ENCODE peak calls at places on chromosomes 4 and X, in five cellular contexts. One of them, this sample, is unnamed.

GRCh38 chr4:26441110-26441509 is 49.2 kb downstream of the CCKAR start:
- DNase-seq in RPMI8226: no peak
- DNase-seq in ascending aorta: no peak
- DNase-seq in pancreas: peak
- DNase-seq in left cardiac atrium: no peak
- DNase-seq in this sample: peak

GRCh38 chr4:14888790-14889189 is 113.5 kb upstream of the CPEB2 start:
- DNase-seq in RPMI8226: no peak
- DNase-seq in ascending aorta: no peak
- DNase-seq in pancreas: no peak
- DNase-seq in left cardiac atrium: no peak
- DNase-seq in this sample: no peak

GRCh38 chr4:147546341-147546740 is 65.4 kb downstream of the EDNRA start:
- DNase-seq in RPMI8226: no peak
- DNase-seq in ascending aorta: peak
- DNase-seq in pancreas: no peak
- DNase-seq in left cardiac atrium: no peak
- DNase-seq in this sample: no peak

GRCh38 chr4:44446191-44446590 is 2.4 kb downstream of the KCTD8 start:
- DNase-seq in RPMI8226: no peak
- DNase-seq in ascending aorta: no peak
- DNase-seq in pancreas: no peak
- DNase-seq in left cardiac atrium: no peak
- DNase-seq in this sample: no peak

GRCh38 chr4:124334119-124334518 is 378.4 kb downstream of the ANKRD50 start:
- DNase-seq in RPMI8226: peak
- DNase-seq in ascending aorta: no peak
- DNase-seq in pancreas: no peak
- DNase-seq in left cardiac atrium: no peak
- DNase-seq in this sample: peak

GRCh38 chrX:75784689-75785491 is at the start of gene MAGEE2:
- DNase-seq in RPMI8226: no peak
- DNase-seq in ascending aorta: no peak
- DNase-seq in pancreas: no peak
- DNase-seq in left cardiac atrium: peak
- DNase-seq in this sample: peak

GRCh38 chr4:157521916-157522315 is 301.4 kb downstream of the GRIA2 start:
- DNase-seq in RPMI8226: no peak
- DNase-seq in ascending aorta: no peak
- DNase-seq in pancreas: no peak
- DNase-seq in left cardiac atrium: no peak
- DNase-seq in this sample: no peak

GRCh38 chr4:121237069-121237399 is 72.9 kb upstream of the TNIP3 start:
- DNase-seq in RPMI8226: no peak
- DNase-seq in ascending aorta: no peak
- DNase-seq in pancreas: no peak
- DNase-seq in left cardiac atrium: no peak
- DNase-seq in this sample: no peak

GRCh38 chrX:20028588-20028987 is 37.7 kb upstream of the BCLAF3 start:
- DNase-seq in RPMI8226: no peak
- DNase-seq in ascending aorta: no peak
- DNase-seq in pancreas: no peak
- DNase-seq in left cardiac atrium: no peak
- DNase-seq in this sample: no peak

GRCh38 chr4:74805601-74806000 is 11.3 kb upstream of the BTC start:
- DNase-seq in RPMI8226: no peak
- DNase-seq in ascending aorta: no peak
- DNase-seq in pancreas: no peak
- DNase-seq in left cardiac atrium: no peak
- DNase-seq in this sample: no peak

GRCh38 chr4:84502955-84503373 is 3.9 kb upstream of the NKX6-1 start:
- DNase-seq in RPMI8226: no peak
- DNase-seq in ascending aorta: no peak
- DNase-seq in pancreas: no peak
- DNase-seq in left cardiac atrium: no peak
- DNase-seq in this sample: no peak

GRCh38 chr4:680931-681645 is 6.7 kb downstream of the MYL5 start:
- DNase-seq in RPMI8226: no peak
- DNase-seq in ascending aorta: no peak
- DNase-seq in pancreas: no peak
- DNase-seq in left cardiac atrium: peak
- DNase-seq in this sample: peak

GRCh38 chrX:68894513-68895338 is 65.9 kb downstream of the EFNB1 start:
- DNase-seq in RPMI8226: peak
- DNase-seq in ascending aorta: peak
- DNase-seq in pancreas: peak
- DNase-seq in left cardiac atrium: peak
- DNase-seq in this sample: peak

GRCh38 chr4:89781321-89781720 is 55.6 kb downstream of the SNCA start:
- DNase-seq in RPMI8226: no peak
- DNase-seq in ascending aorta: no peak
- DNase-seq in pancreas: no peak
- DNase-seq in left cardiac atrium: no peak
- DNase-seq in this sample: no peak

GRCh38 chrX:49838374-49838773 is 9.3 kb downstream of the PAGE4 start:
- DNase-seq in RPMI8226: peak
- DNase-seq in ascending aorta: no peak
- DNase-seq in pancreas: no peak
- DNase-seq in left cardiac atrium: no peak
- DNase-seq in this sample: peak

GRCh38 chr4:110663206-110663605 is 40.3 kb upstream of the PITX2 start:
- DNase-seq in RPMI8226: no peak
- DNase-seq in ascending aorta: no peak
- DNase-seq in pancreas: no peak
- DNase-seq in left cardiac atrium: no peak
- DNase-seq in this sample: no peak

GRCh38 chr4:52051615-52052474 is 741 bp downstream of the SPATA18 start:
- DNase-seq in RPMI8226: no peak
- DNase-seq in ascending aorta: peak
- DNase-seq in pancreas: peak
- DNase-seq in left cardiac atrium: peak
- DNase-seq in this sample: peak

GRCh38 chr4:74023709-74024108 is 14.8 kb downstream of the CXCL3 start:
- DNase-seq in RPMI8226: no peak
- DNase-seq in ascending aorta: no peak
- DNase-seq in pancreas: no peak
- DNase-seq in left cardiac atrium: no peak
- DNase-seq in this sample: no peak

GRCh38 chrX:7706032-7706431 is 136.9 kb upstream of the VCX start:
- DNase-seq in RPMI8226: no peak
- DNase-seq in ascending aorta: no peak
- DNase-seq in pancreas: no peak
- DNase-seq in left cardiac atrium: no peak
- DNase-seq in this sample: no peak

GRCh38 chrX:19990225-19990518 is 689 bp downstream of the BCLAF3 start:
- DNase-seq in RPMI8226: no peak
- DNase-seq in ascending aorta: no peak
- DNase-seq in pancreas: no peak
- DNase-seq in left cardiac atrium: peak
- DNase-seq in this sample: no peak

GRCh38 chr4:185235480-185236154 is 26.2 kb downstream of the SNX25 start:
- DNase-seq in RPMI8226: no peak
- DNase-seq in ascending aorta: no peak
- DNase-seq in pancreas: no peak
- DNase-seq in left cardiac atrium: no peak
- DNase-seq in this sample: no peak

GRCh38 chrX:2819345-2820130 is 9.2 kb upstream of the GYG2 start:
- DNase-seq in RPMI8226: peak
- DNase-seq in ascending aorta: no peak
- DNase-seq in pancreas: no peak
- DNase-seq in left cardiac atrium: no peak
- DNase-seq in this sample: no peak

GRCh38 chrX:3520987-3521875 is 174.8 kb upstream of the MXRA5 start:
- DNase-seq in RPMI8226: no peak
- DNase-seq in ascending aorta: no peak
- DNase-seq in pancreas: no peak
- DNase-seq in left cardiac atrium: no peak
- DNase-seq in this sample: peak

GRCh38 chrX:141314441-141314840 is 72.1 kb upstream of the SPANXC start:
- DNase-seq in RPMI8226: no peak
- DNase-seq in ascending aorta: no peak
- DNase-seq in pancreas: no peak
- DNase-seq in left cardiac atrium: no peak
- DNase-seq in this sample: no peak

GRCh38 chrX:69155786-69156520 is 9.3 kb downstream of the PJA1 start:
- DNase-seq in RPMI8226: no peak
- DNase-seq in ascending aorta: peak
- DNase-seq in pancreas: no peak
- DNase-seq in left cardiac atrium: no peak
- DNase-seq in this sample: no peak

GRCh38 chrX:51893931-51894696 is 691 bp downstream of the MAGED1 start:
- DNase-seq in RPMI8226: no peak
- DNase-seq in ascending aorta: peak
- DNase-seq in pancreas: peak
- DNase-seq in left cardiac atrium: peak
- DNase-seq in this sample: peak

GRCh38 chr4:128863314-128864075 is 54.0 kb downstream of the JADE1 start:
- DNase-seq in RPMI8226: peak
- DNase-seq in ascending aorta: peak
- DNase-seq in pancreas: peak
- DNase-seq in left cardiac atrium: peak
- DNase-seq in this sample: peak

GRCh38 chr4:1248262-1249147 is at the start of gene CTBP1:
- DNase-seq in RPMI8226: peak
- DNase-seq in ascending aorta: peak
- DNase-seq in pancreas: peak
- DNase-seq in left cardiac atrium: peak
- DNase-seq in this sample: peak

GRCh38 chr4:40954119-40954668 is 204.4 kb downstream of the NSUN7 start:
- DNase-seq in RPMI8226: no peak
- DNase-seq in ascending aorta: no peak
- DNase-seq in pancreas: no peak
- DNase-seq in left cardiac atrium: no peak
- DNase-seq in this sample: no peak

GRCh38 chr4:80614319-80614718 is 278.8 kb downstream of the CFAP299 start:
- DNase-seq in RPMI8226: no peak
- DNase-seq in ascending aorta: no peak
- DNase-seq in pancreas: no peak
- DNase-seq in left cardiac atrium: no peak
- DNase-seq in this sample: no peak

GRCh38 chr4:72326692-72327632 is 242.1 kb downstream of the ADAMTS3 start:
- DNase-seq in RPMI8226: peak
- DNase-seq in ascending aorta: no peak
- DNase-seq in pancreas: no peak
- DNase-seq in left cardiac atrium: no peak
- DNase-seq in this sample: no peak

GRCh38 chr4:177427097-177427665 is 15.1 kb downstream of the AGA start:
- DNase-seq in RPMI8226: no peak
- DNase-seq in ascending aorta: no peak
- DNase-seq in pancreas: no peak
- DNase-seq in left cardiac atrium: no peak
- DNase-seq in this sample: no peak

GRCh38 chr4:126564283-126564854 is 1068.4 kb upstream of the INTU start:
- DNase-seq in RPMI8226: no peak
- DNase-seq in ascending aorta: no peak
- DNase-seq in pancreas: no peak
- DNase-seq in left cardiac atrium: no peak
- DNase-seq in this sample: no peak

GRCh38 chr4:100479971-100480370 is 37.9 kb downstream of the EMCN start:
- DNase-seq in RPMI8226: no peak
- DNase-seq in ascending aorta: no peak
- DNase-seq in pancreas: no peak
- DNase-seq in left cardiac atrium: no peak
- DNase-seq in this sample: no peak

GRCh38 chr4:7020856-7021255 is 22.3 kb upstream of the TADA2B start:
- DNase-seq in RPMI8226: no peak
- DNase-seq in ascending aorta: no peak
- DNase-seq in pancreas: no peak
- DNase-seq in left cardiac atrium: no peak
- DNase-seq in this sample: no peak